ENCODE peak calls at places on chromosomes 4 and X, in six cellular contexts. One of them, this sample, is unnamed.
A peak's percentile ranks its signal among the peaks of the same experiment; 100 is the strongest.

GRCh38 chr4:36786519-36786918 is 458.0 kb upstream of the NWD2 start:
- DNase-seq in suprapubic skin: no peak
- DNase-seq in upper lobe of left lung: no peak
- DNase-seq in sigmoid colon: no peak
- DNase-seq in uterus: no peak
- DNase-seq in aorta: no peak
- DNase-seq in this sample: no peak

GRCh38 chrX:130393451-130394074 is 8.1 kb upstream of the GPR119 start:
- DNase-seq in suprapubic skin: no peak
- DNase-seq in upper lobe of left lung: no peak
- DNase-seq in sigmoid colon: no peak
- DNase-seq in uterus: no peak
- DNase-seq in aorta: no peak
- DNase-seq in this sample: peak; percentile 38

GRCh38 chr4:659851-660250 is 14.2 kb downstream of the ATP5ME start:
- DNase-seq in suprapubic skin: no peak
- DNase-seq in upper lobe of left lung: no peak
- DNase-seq in sigmoid colon: peak; percentile 25
- DNase-seq in uterus: no peak
- DNase-seq in aorta: no peak
- DNase-seq in this sample: no peak

GRCh38 chr4:100681289-100681688 is 163.5 kb upstream of the EMCN start:
- DNase-seq in suprapubic skin: no peak
- DNase-seq in upper lobe of left lung: no peak
- DNase-seq in sigmoid colon: no peak
- DNase-seq in uterus: no peak
- DNase-seq in aorta: no peak
- DNase-seq in this sample: no peak

GRCh38 chr4:21544410-21544809 is 404.2 kb downstream of the KCNIP4 start:
- DNase-seq in suprapubic skin: no peak
- DNase-seq in upper lobe of left lung: no peak
- DNase-seq in sigmoid colon: no peak
- DNase-seq in uterus: no peak
- DNase-seq in aorta: no peak
- DNase-seq in this sample: no peak

GRCh38 chr4:6387946-6388345 is 84.5 kb downstream of the PPP2R2C start:
- DNase-seq in suprapubic skin: no peak
- DNase-seq in upper lobe of left lung: no peak
- DNase-seq in sigmoid colon: no peak
- DNase-seq in uterus: no peak
- DNase-seq in aorta: peak; percentile 28
- DNase-seq in this sample: no peak

GRCh38 chr4:189035654-189036053 is 896.4 kb downstream of the TRIML1 start:
- DNase-seq in suprapubic skin: no peak
- DNase-seq in upper lobe of left lung: no peak
- DNase-seq in sigmoid colon: no peak
- DNase-seq in uterus: no peak
- DNase-seq in aorta: no peak
- DNase-seq in this sample: no peak

GRCh38 chr4:177332119-177332518 is 22.4 kb downstream of the NEIL3 start:
- DNase-seq in suprapubic skin: no peak
- DNase-seq in upper lobe of left lung: no peak
- DNase-seq in sigmoid colon: no peak
- DNase-seq in uterus: no peak
- DNase-seq in aorta: no peak
- DNase-seq in this sample: no peak

GRCh38 chr4:176274441-176274840 is 5.4 kb upstream of the ASB5 start:
- DNase-seq in suprapubic skin: no peak
- DNase-seq in upper lobe of left lung: no peak
- DNase-seq in sigmoid colon: no peak
- DNase-seq in uterus: no peak
- DNase-seq in aorta: no peak
- DNase-seq in this sample: peak; percentile 36

GRCh38 chr4:112109455-112110425 is 35.5 kb upstream of the FAM241A start:
- DNase-seq in suprapubic skin: no peak
- DNase-seq in upper lobe of left lung: no peak
- DNase-seq in sigmoid colon: no peak
- DNase-seq in uterus: no peak
- DNase-seq in aorta: no peak
- DNase-seq in this sample: no peak

GRCh38 chrX:134631404-134632346 is 26.6 kb downstream of the PLAC1 start:
- DNase-seq in suprapubic skin: no peak
- DNase-seq in upper lobe of left lung: peak; percentile 31
- DNase-seq in sigmoid colon: peak; percentile 81
- DNase-seq in uterus: peak; percentile 72
- DNase-seq in aorta: no peak
- DNase-seq in this sample: no peak

GRCh38 chr4:47221721-47222120 is 190.4 kb downstream of the GABRB1 start:
- DNase-seq in suprapubic skin: no peak
- DNase-seq in upper lobe of left lung: no peak
- DNase-seq in sigmoid colon: no peak
- DNase-seq in uterus: no peak
- DNase-seq in aorta: no peak
- DNase-seq in this sample: no peak

GRCh38 chr4:82737354-82737753 is 61.2 kb downstream of the SCD5 start:
- DNase-seq in suprapubic skin: no peak
- DNase-seq in upper lobe of left lung: no peak
- DNase-seq in sigmoid colon: no peak
- DNase-seq in uterus: no peak
- DNase-seq in aorta: no peak
- DNase-seq in this sample: no peak

GRCh38 chr4:22500128-22500611 is 15.7 kb downstream of the ADGRA3 start:
- DNase-seq in suprapubic skin: no peak
- DNase-seq in upper lobe of left lung: peak; percentile 63
- DNase-seq in sigmoid colon: no peak
- DNase-seq in uterus: no peak
- DNase-seq in aorta: no peak
- DNase-seq in this sample: no peak

GRCh38 chr4:19999331-19999730 is 252.4 kb upstream of the SLIT2 start:
- DNase-seq in suprapubic skin: no peak
- DNase-seq in upper lobe of left lung: no peak
- DNase-seq in sigmoid colon: no peak
- DNase-seq in uterus: no peak
- DNase-seq in aorta: no peak
- DNase-seq in this sample: no peak

GRCh38 chrX:2693526-2694002 is 2.5 kb downstream of the CD99 start:
- DNase-seq in suprapubic skin: no peak
- DNase-seq in upper lobe of left lung: no peak
- DNase-seq in sigmoid colon: no peak
- DNase-seq in uterus: no peak
- DNase-seq in aorta: no peak
- DNase-seq in this sample: no peak

GRCh38 chrX:2694868-2695267 is 3.8 kb downstream of the CD99 start:
- DNase-seq in suprapubic skin: no peak
- DNase-seq in upper lobe of left lung: no peak
- DNase-seq in sigmoid colon: no peak
- DNase-seq in uterus: no peak
- DNase-seq in aorta: no peak
- DNase-seq in this sample: no peak

GRCh38 chrX:2691543-2692220 is 587 bp downstream of the CD99 start:
- DNase-seq in suprapubic skin: peak; percentile 87
- DNase-seq in upper lobe of left lung: peak; percentile 45
- DNase-seq in sigmoid colon: peak; percentile 76
- DNase-seq in uterus: peak; percentile 54
- DNase-seq in aorta: peak; percentile 88
- DNase-seq in this sample: peak; percentile 65

GRCh38 chrX:2692221-2693122 is 1.4 kb downstream of the CD99 start:
- DNase-seq in suprapubic skin: peak; percentile 86
- DNase-seq in upper lobe of left lung: no peak
- DNase-seq in sigmoid colon: no peak
- DNase-seq in uterus: peak; percentile 40
- DNase-seq in aorta: peak; percentile 84
- DNase-seq in this sample: no peak

GRCh38 chrX:2693123-2693438 is 2.0 kb downstream of the CD99 start:
- DNase-seq in suprapubic skin: no peak
- DNase-seq in upper lobe of left lung: no peak
- DNase-seq in sigmoid colon: no peak
- DNase-seq in uterus: no peak
- DNase-seq in aorta: no peak
- DNase-seq in this sample: no peak
- H3K4me1 ChIP-seq in suprapubic skin: peaks cover 63% of the 10 kb centered on the region
- H3K4me1 ChIP-seq in upper lobe of left lung: peaks cover 58% of the 10 kb centered on the region
- H3K4me1 ChIP-seq in sigmoid colon: peaks cover 57% of the 10 kb centered on the region
- H3K4me1 ChIP-seq in uterus: peaks cover 30% of the 10 kb centered on the region
- H3K4me1 ChIP-seq in aorta: peaks cover 5% of the 10 kb centered on the region
- H3K4me1 ChIP-seq in this sample: peaks cover 54% of the 10 kb centered on the region

GRCh38 chr4:157804986-157805385 is 367.8 kb downstream of the GASK1B start:
- DNase-seq in suprapubic skin: no peak
- DNase-seq in upper lobe of left lung: no peak
- DNase-seq in sigmoid colon: no peak
- DNase-seq in uterus: no peak
- DNase-seq in aorta: no peak
- DNase-seq in this sample: no peak
- H3K27ac ChIP-seq in suprapubic skin: no peak overlapping the region
- H3K27ac ChIP-seq in upper lobe of left lung: no peak overlapping the region
- H3K27ac ChIP-seq in sigmoid colon: peak overlapping the region; percentile 71
- H3K27ac ChIP-seq in uterus: peak overlapping the region; percentile 72
- H3K27ac ChIP-seq in aorta: peak overlapping the region; percentile 5
- H3K27ac ChIP-seq in this sample: no peak overlapping the region

GRCh38 chrX:48992341-48992740 is 9.7 kb downstream of the GRIPAP1 start:
- DNase-seq in suprapubic skin: no peak
- DNase-seq in upper lobe of left lung: no peak
- DNase-seq in sigmoid colon: peak; percentile 2
- DNase-seq in uterus: no peak
- DNase-seq in aorta: peak; percentile 13
- DNase-seq in this sample: no peak
- H3K36me3 ChIP-seq in suprapubic skin: peaks cover 38% of the 10 kb centered on the region
- H3K36me3 ChIP-seq in upper lobe of left lung: no peaks in the 10 kb centered on the region
- H3K36me3 ChIP-seq in sigmoid colon: peaks cover 3% of the 10 kb centered on the region
- H3K36me3 ChIP-seq in uterus: no peaks in the 10 kb centered on the region
- H3K36me3 ChIP-seq in aorta: no peaks in the 10 kb centered on the region
- H3K36me3 ChIP-seq in this sample: peaks cover 4% of the 10 kb centered on the region

GRCh38 chr4:152990471-152991131 is 54.5 kb downstream of the FHDC1 start:
- DNase-seq in suprapubic skin: no peak
- DNase-seq in upper lobe of left lung: no peak
- DNase-seq in sigmoid colon: no peak
- DNase-seq in uterus: no peak
- DNase-seq in aorta: no peak
- DNase-seq in this sample: no peak

GRCh38 chr4:152989554-152989970 is 53.4 kb downstream of the FHDC1 start:
- DNase-seq in suprapubic skin: no peak
- DNase-seq in upper lobe of left lung: no peak
- DNase-seq in sigmoid colon: no peak
- DNase-seq in uterus: no peak
- DNase-seq in aorta: no peak
- DNase-seq in this sample: no peak

GRCh38 chr4:152991361-152991760 is 55.2 kb downstream of the FHDC1 start:
- DNase-seq in suprapubic skin: no peak
- DNase-seq in upper lobe of left lung: no peak
- DNase-seq in sigmoid colon: no peak
- DNase-seq in uterus: no peak
- DNase-seq in aorta: no peak
- DNase-seq in this sample: no peak

GRCh38 chr4:152992027-152992426 is 55.9 kb downstream of the FHDC1 start:
- DNase-seq in suprapubic skin: no peak
- DNase-seq in upper lobe of left lung: peak; percentile 69
- DNase-seq in sigmoid colon: no peak
- DNase-seq in uterus: no peak
- DNase-seq in aorta: no peak
- DNase-seq in this sample: no peak

GRCh38 chr4:152992491-152992890 is 56.4 kb downstream of the FHDC1 start:
- DNase-seq in suprapubic skin: no peak
- DNase-seq in upper lobe of left lung: no peak
- DNase-seq in sigmoid colon: no peak
- DNase-seq in uterus: no peak
- DNase-seq in aorta: no peak
- DNase-seq in this sample: no peak
- H3K4me1 ChIP-seq in suprapubic skin: peaks cover 26% of the 10 kb centered on the region
- H3K4me1 ChIP-seq in upper lobe of left lung: peaks cover 20% of the 10 kb centered on the region
- H3K4me1 ChIP-seq in sigmoid colon: no peaks in the 10 kb centered on the region
- H3K4me1 ChIP-seq in uterus: no peaks in the 10 kb centered on the region
- H3K4me1 ChIP-seq in aorta: no peaks in the 10 kb centered on the region
- H3K4me1 ChIP-seq in this sample: no peaks in the 10 kb centered on the region